ENCODE peak calls at places on chromosomes 2 and 18, in four cellular contexts. P, C, Y and D are unnamed samples. For H3K4me1, the result is how much of the 10 kb centered on the place peaks cover.

GRCh38 chr2:240857039-240858008 is 11.3 kb upstream of the AGXT start:
- DNase-seq in C (no peak), Y (no peak), P (no peak), D (peak)

GRCh38 chr2:179305125-179305524 is 40.5 kb upstream of the SESTD1 start:
- DNase-seq in C (no peak), Y (no peak), P (no peak), D (no peak)

GRCh38 chr2:233455006-233455405 is 100.7 kb downstream of the DGKD start:
- DNase-seq in Y (no peak), P (no peak), C (no peak), D (no peak)

GRCh38 chr2:179031731-179032408 is 18.1 kb downstream of the CCDC141 start:
- DNase-seq in P (no peak), Y (no peak), C (peak), D (no peak)

GRCh38 chr2:134410831-134411231 is 157.0 kb downstream of the MGAT5 start:
- DNase-seq in C (peak), P (no peak), Y (peak), D (no peak)

GRCh38 chr2:217412721-217413120 is 552.9 kb upstream of the TNP1 start:
- DNase-seq in C (no peak), P (no peak), Y (peak), D (no peak)

GRCh38 chr2:230134496-230135073 is 65.9 kb upstream of the SLC16A14 start:
- DNase-seq in C (peak), Y (peak), P (no peak), D (no peak)

GRCh38 chr2:219452361-219453317 is 18.0 kb downstream of the SPEG start:
- DNase-seq in P (no peak), Y (peak), C (peak), D (no peak)

GRCh38 chr2:185608799-185609198 is 129.8 kb upstream of the FSIP2 start:
- DNase-seq in P (no peak), C (no peak), Y (peak), D (no peak)

GRCh38 chr2:196249860-196250259 is 78.5 kb upstream of the STK17B start:
- DNase-seq in P (no peak), Y (peak), C (peak), D (no peak)

GRCh38 chr2:176126929-176127768 is 2.4 kb upstream of the HOXD8 start:
- DNase-seq in C (peak), Y (peak), P (no peak), D (peak)
- H3K4me1 ChIP-seq in C (under half), Y (under half), P (under half), D (under half)

GRCh38 chr18:77086656-77087390 is 45.8 kb downstream of the MBP start:
- DNase-seq in Y (peak), C (no peak), P (no peak), D (no peak)
- H2BK120ac ChIP-seq in Y (no peak), C (peak), P (no peak), D (no peak)

GRCh38 chr2:29524652-29525051 is 396.7 kb downstream of the ALK start:
- DNase-seq in P (no peak), C (no peak), Y (no peak), D (no peak)

GRCh38 chr2:29526587-29527586 is 394.5 kb downstream of the ALK start:
- DNase-seq in C (no peak), P (no peak), Y (no peak), D (no peak)

GRCh38 chr2:29527947-29528346 is 393.4 kb downstream of the ALK start:
- DNase-seq in P (no peak), Y (no peak), C (no peak), D (no peak)

GRCh38 chr2:29528371-29528770 is 393.0 kb downstream of the ALK start:
- DNase-seq in C (no peak), Y (no peak), P (no peak), D (no peak)

DNA sequence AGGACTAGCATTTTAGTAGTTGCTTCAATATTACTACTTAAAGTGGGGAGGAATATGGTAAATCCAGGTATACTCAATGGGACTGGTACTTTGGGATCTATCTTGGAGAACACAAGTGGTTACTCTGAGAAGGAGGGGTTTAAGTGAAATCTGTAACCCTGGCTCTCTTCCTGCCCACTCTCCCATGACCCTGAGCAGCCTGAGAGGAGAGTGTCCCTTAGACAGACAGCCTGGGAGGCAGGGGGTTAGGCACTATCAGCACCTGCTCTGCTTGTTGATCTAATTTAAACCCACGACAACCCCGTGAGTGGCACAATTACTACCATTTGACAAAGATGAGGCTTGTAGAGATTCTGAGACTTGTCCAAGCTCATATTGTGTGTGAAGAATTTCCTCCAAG is 395.5 kb downstream of the ALK start:
- DNase-seq in Y (no peak), C (no peak), P (no peak), D (no peak)
- H4K91ac ChIP-seq in Y (no peak), C (no peak), P (no peak), D (no peak)

GRCh38 chr18:46156124-46156745 is 52.0 kb downstream of the HAUS1 start:
- DNase-seq in P (no peak), Y (no peak), C (no peak), D (no peak)
- H3K4me1 ChIP-seq in P (under half), Y (under half), C (under half), D (under half)

DNA sequence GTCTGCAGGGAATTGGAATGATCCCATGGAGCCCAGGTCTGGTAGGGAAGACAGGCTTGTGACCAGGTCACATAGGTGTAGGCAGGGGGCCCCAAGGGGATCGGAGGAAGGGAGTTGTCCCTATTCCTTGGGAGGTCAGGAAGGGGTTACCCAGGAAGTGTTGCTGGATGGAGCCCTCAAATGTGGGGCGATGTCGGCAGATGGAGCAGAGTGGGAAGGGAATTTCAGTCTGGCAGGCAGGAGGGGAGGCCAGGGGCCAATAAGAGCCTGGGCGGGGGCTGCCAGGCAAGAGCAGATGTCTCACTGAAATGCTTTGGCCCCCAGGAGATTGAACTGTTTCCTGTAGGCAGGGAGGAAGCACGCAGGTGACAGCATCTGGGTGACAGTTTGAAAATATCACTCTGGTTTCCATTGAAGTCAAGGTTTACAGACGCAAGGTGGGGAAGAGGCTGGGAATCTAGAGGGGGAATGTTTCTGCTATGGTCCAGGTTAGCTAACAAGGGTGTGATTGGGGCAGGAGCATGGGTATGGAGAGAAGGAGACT is 81.5 kb upstream of the SMAD2 start:
- DNase-seq in Y (no peak), P (no peak), C (no peak), D (no peak)
- H2BK120ac ChIP-seq in Y (no peak), P (no peak), C (no peak), D (no peak)

GRCh38 chr2:84970956-84971798 is at the start of gene KCMF1:
- DNase-seq in Y (peak), C (peak), P (no peak), D (peak)
- H4K91ac ChIP-seq in Y (peak), C (peak), P (peak), D (no peak)

DNA sequence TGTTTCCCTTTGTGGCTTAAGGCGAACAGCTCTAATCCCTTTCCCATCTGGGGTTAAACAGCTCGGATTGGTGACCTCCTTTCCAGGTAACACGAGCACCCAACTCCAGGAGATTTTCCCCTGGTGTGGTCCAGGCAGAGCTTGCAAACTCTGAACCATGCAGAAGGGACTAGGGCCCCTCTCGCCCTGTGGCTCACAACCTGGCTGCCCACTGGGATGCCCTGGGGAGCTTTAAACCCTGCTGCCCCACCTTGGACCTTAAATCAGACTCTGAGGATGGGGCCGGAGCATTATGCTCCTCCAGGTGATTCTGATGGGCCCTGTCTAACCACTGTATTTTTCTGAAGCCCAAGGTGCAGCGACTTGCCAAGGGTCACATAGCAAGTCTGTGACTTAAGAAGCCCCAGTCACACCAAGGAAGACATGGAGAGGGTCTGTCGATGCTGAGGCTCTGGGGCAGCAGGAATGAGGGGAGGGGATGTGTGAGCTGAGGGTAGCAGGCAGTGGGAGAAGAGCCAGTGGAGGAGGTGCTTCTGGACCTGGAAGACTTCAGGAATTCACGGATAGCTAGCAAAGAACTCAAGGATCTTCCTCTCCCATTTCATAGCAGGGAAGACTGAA is 5.9 kb downstream of the ARID5A start:
- DNase-seq in Y (no peak), P (no peak), C (no peak), D (no peak)
- H3K4me1 ChIP-seq in Y (under half), P (under half), C (under half), D (under half)

DNA sequence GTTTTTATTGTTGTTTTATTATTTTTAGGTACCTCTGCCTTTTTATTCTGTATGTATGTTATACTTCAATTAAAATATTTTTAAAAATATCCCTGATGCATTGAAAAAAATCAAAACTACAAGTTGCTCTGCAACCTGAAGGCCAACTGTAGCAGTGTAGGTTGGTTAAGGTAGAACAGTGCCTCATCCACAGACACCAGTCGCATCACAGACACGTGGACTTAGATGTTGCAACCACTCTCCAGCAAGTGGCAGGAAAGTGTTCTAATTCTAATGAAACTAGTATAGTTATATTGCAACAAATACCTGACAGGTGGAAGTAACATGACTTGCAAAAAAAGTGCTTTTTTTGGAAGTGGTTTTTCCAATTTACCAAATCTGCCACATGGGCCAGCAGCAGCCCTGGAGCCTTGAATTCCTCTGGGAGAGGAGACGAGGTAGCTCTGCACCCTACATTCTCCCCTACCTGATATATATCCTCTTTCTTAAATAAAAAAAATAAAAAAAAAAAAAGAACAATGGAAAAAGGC is 28.4 kb upstream of the SLC3A1 start:
- DNase-seq in Y (no peak), C (no peak), P (no peak), D (no peak)
- H2BK120ac ChIP-seq in Y (no peak), C (no peak), P (no peak), D (no peak)